ENCODE peak calls at places on chromosomes 1 and 21, in six cellular contexts. Z, P, R, I, M and Y are unnamed samples.
A peak's percentile ranks its signal among the peaks of the same experiment; 100 is the strongest.

GRCh38 chr1:182674346-182675246 is 9.8 kb downstream of the RGS8 start:
- DNase-seq in Z (no peak), I (no peak), P (no peak), R (no peak), M (peak; percentile 32), Y (no peak)

GRCh38 chr1:178046856-178047255 is 47.0 kb upstream of the RASAL2 start:
- DNase-seq in I (no peak), P (no peak), Z (no peak), M (no peak), R (no peak), Y (no peak)

GRCh38 chr1:168826269-168826668 is 97.3 kb upstream of the DPT start:
- DNase-seq in M (no peak), I (no peak), P (no peak), R (no peak), Z (no peak), Y (no peak)

GRCh38 chr1:12435639-12436344 is 182.2 kb downstream of the DHRS3 start:
- DNase-seq in P (no peak), Z (no peak), M (no peak), R (no peak), I (no peak), Y (no peak)

GRCh38 chr1:111769517-111770146 is 13.9 kb downstream of the DDX20 start:
- DNase-seq in R (peak; percentile 48), P (peak; percentile 42), M (no peak), Z (no peak), I (no peak), Y (no peak)

GRCh38 chr21:37800496-37801061 is 115.7 kb downstream of the KCNJ6 start:
- DNase-seq in I (no peak), M (no peak), R (no peak), P (no peak), Z (no peak), Y (no peak)

GRCh38 chr1:69497847-69498246 is 69.9 kb upstream of the LRRC7 start:
- DNase-seq in P (no peak), I (no peak), Z (no peak), R (no peak), M (no peak), Y (no peak)

GRCh38 chr1:58879464-58879863 is 95.6 kb upstream of the JUN start:
- DNase-seq in M (no peak), P (no peak), I (no peak), Z (no peak), R (no peak), Y (no peak)

GRCh38 chr1:198287916-198288315 is 131.1 kb downstream of the NEK7 start:
- DNase-seq in R (no peak), Z (no peak), P (no peak), I (no peak), M (no peak), Y (no peak)

GRCh38 chr1:119141020-119141424 is 569 bp upstream of the WARS2 start:
- DNase-seq in Z (peak; percentile 26), P (peak; percentile 19), M (peak; percentile 20), R (no peak), I (peak; percentile 62), Y (peak; percentile 45)

GRCh38 chr1:53376742-53377437 is 49.0 kb upstream of the LRP8 start:
- DNase-seq in M (no peak), I (peak; percentile 36), Z (no peak), P (no peak), R (no peak), Y (peak; percentile 36)

GRCh38 chr1:56477164-56478111 is 101.9 kb downstream of the PLPP3 start:
- DNase-seq in I (peak; percentile 61), M (peak; percentile 27), Z (peak; percentile 46), R (no peak), P (no peak), Y (peak; percentile 57)

GRCh38 chr1:4027492-4028138 is 127.5 kb upstream of the C1orf174 start:
- DNase-seq in R (no peak), I (peak; percentile 32), Z (no peak), M (no peak), P (no peak), Y (no peak)

GRCh38 chr1:37764888-37765441 is at the start of gene EPHA10:
- DNase-seq in M (no peak), P (no peak), Z (peak; percentile 35), I (peak; percentile 92), R (no peak), Y (peak; percentile 96)

GRCh38 chr1:53765656-53766055 is 26.7 kb upstream of the GLIS1 start:
- DNase-seq in R (peak; percentile 21), M (no peak), Z (no peak), P (no peak), I (no peak), Y (no peak)

GRCh38 chr1:159947942-159948341 is 2.5 kb upstream of the IGSF9 start:
- DNase-seq in I (no peak), P (no peak), Z (no peak), R (no peak), M (no peak), Y (no peak)

DNA sequence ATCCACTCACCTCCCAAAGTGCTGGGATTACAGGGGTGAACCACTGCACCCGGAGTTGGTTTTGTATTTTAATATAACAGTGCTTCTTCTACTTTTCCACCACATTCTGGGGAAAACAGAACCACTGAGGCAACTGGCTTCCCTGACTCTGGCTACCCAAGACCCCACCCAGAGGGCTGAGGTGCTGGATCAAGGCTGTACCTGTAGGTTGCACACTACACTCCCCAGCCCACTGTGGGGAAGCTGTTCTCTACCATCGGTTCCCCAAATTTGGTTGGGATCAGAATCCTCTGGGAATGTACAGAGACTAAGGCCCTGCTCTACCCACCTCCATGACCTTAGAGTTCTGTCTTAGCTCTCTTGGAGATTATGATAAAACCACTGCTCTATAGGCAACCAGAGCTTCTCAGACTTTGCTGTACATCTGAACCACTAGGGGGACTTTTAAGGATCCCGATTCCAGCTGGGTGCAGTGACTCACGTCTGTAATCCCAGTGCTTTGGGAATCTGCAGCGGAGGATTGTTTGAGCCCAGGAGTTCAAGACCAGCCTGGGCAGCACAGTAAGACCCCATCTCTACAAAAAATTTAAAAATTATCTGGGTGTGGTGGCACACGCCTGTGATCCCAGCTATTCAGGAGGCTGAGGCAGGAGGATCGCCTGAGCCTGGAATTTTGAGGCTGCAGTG is 51.6 kb downstream of the GNG4 start:
- DNase-seq in Z (no peak), M (no peak), R (peak; percentile 31), P (no peak), I (no peak), Y (no peak)
- TF ChIP-seq CTCF in Z (peak; percentile 50), M (peak; percentile 29), R (peak; percentile 55), P (no peak), I (peak; percentile 61), Y (peak; percentile 45)

GRCh38 chr21:40383951-40384350 is 463.0 kb downstream of the DSCAM start:
- DNase-seq in P (no peak), Z (no peak), R (no peak), I (no peak), M (no peak), Y (no peak)

GRCh38 chr21:40388046-40388445 is 458.9 kb downstream of the DSCAM start:
- DNase-seq in P (no peak), R (no peak), M (no peak), Z (no peak), I (no peak), Y (no peak)

GRCh38 chr21:40386981-40387380 is 460.0 kb downstream of the DSCAM start:
- DNase-seq in I (no peak), Z (no peak), P (no peak), R (no peak), M (no peak), Y (no peak)

GRCh38 chr21:40385883-40386282 is 461.1 kb downstream of the DSCAM start:
- DNase-seq in P (no peak), M (no peak), Z (no peak), I (no peak), R (no peak), Y (no peak)

DNA sequence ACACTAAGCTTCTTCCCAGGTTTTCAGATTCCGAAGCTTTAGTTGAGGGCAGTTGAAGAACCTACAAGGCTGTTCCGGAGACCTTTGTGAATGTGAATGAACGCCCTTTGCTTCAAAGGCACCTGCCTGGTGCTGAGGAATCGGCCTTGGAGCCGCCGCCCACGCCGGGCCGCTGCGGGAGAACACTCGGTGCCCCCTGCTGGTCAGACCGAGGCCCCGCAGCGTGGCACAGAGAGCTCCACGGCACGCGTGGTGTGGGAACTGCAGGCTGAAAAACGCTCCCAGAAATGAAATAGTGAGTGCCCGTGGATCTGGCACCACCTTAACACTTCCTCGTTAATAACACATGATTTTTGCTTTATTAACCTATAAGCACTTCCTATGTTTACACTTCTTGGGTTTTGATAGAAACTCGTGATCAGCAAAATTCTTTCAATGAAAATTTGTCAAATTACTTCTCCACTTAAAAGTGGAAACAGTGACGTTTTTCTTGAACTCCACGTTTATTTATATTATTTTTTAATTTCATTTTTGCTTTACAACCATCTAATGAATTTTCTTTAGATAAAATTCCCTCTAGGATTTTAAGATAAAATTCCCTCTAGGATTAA is 460.6 kb downstream of the DSCAM start:
- DNase-seq in M (peak; percentile 50), I (peak; percentile 74), P (no peak), Z (peak; percentile 65), R (no peak), Y (peak; percentile 82)
- TF ChIP-seq CTCF in M (peak; percentile 59), I (peak; percentile 97), P (peak; percentile 43), Z (peak; percentile 99), R (peak; percentile 34), Y (peak; percentile 96)

GRCh38 chr1:63917571-63918394 is 144.0 kb downstream of the ROR1 start:
- DNase-seq in Z (no peak), I (peak; percentile 78), P (no peak), R (no peak), M (no peak), Y (peak; percentile 28)
- TF ChIP-seq CTCF in Z (peak; percentile 30), I (peak; percentile 82), P (no peak), R (peak; percentile 33), M (no peak), Y (no peak)

GRCh38 chr1:18511469-18511997 is 30.8 kb downstream of the KLHDC7A start:
- DNase-seq in R (no peak), Z (no peak), M (no peak), I (no peak), P (no peak), Y (no peak)
- TF ChIP-seq CTCF in R (no peak), Z (no peak), M (no peak), I (peak; percentile 50), P (no peak), Y (no peak)

GRCh38 chr21:31498985-31499384 is 154.9 kb upstream of the TIAM1 start:
- DNase-seq in I (no peak), P (no peak), M (no peak), Z (no peak), R (no peak), Y (no peak)
- TF ChIP-seq CTCF in I (peak; percentile 51), P (no peak), M (no peak), Z (no peak), R (no peak), Y (no peak)